ENCODE peak calls at places on chromosomes 2 and 18, in seven cellular contexts. W is LNCaP clone FGC, X is M059J, O is foreskin melanocyte, I is stromal cell of bone marrow, R is AML-193, V is left ventricle myocardium inferior. D is an unnamed sample.

GRCh38 chr2:10548626-10549025 is 100.5 kb upstream of the ODC1 start:
- DNase-seq in W (no peak), X (no peak), O (no peak), I (peak), R (no peak), V (no peak), D (no peak)

GRCh38 chr18:25862881-25863600 is 227.4 kb downstream of the SS18 start:
- DNase-seq in W (no peak), X (peak), O (peak), I (peak), R (no peak), V (no peak), D (peak)

GRCh38 chr2:241565413-241565812 is 6.9 kb downstream of the BOK start:
- DNase-seq in W (no peak), X (no peak), O (no peak), I (no peak), R (no peak), V (no peak), D (no peak)

GRCh38 chr18:22250591-22250996 is 81.2 kb downstream of the GATA6 start:
- DNase-seq in W (no peak), X (peak), O (no peak), I (no peak), R (no peak), V (no peak), D (no peak)

GRCh38 chr2:101718993-101719571 is 21.6 kb downstream of the MAP4K4 start:
- DNase-seq in W (no peak), X (no peak), O (no peak), I (no peak), R (no peak), V (no peak), D (no peak)

GRCh38 chr2:124018894-124019293 is 6.2 kb upstream of the CNTNAP5 start:
- DNase-seq in W (no peak), X (no peak), O (no peak), I (no peak), R (no peak), V (no peak), D (no peak)

GRCh38 chr2:159658887-159659437 is 42.6 kb upstream of the BAZ2B start:
- DNase-seq in W (no peak), X (no peak), O (no peak), I (peak), R (no peak), V (no peak), D (no peak)

GRCh38 chr18:78733762-78734613 is 245.6 kb upstream of the SALL3 start:
- DNase-seq in W (no peak), X (no peak), O (no peak), I (no peak), R (no peak), V (no peak), D (no peak)

D was measured in SK-MEL-5.